ENCODE peak calls at places on chromosomes 6 and 20, in six cellular contexts. X, S, O, A, G and D are unnamed samples.

GRCh38 chr6:53361549-53362031 is 12.8 kb upstream of the ELOVL5 start:
- DNase-seq in X (peak), S (peak), O (no peak), A (no peak), G (no peak), D (no peak)

GRCh38 chr6:63486196-63486595 is 86.1 kb upstream of the LOC128125822 start:
- DNase-seq in X (no peak), S (no peak), O (no peak), A (no peak), G (no peak), D (no peak)

GRCh38 chr6:108142240-108142639 is 23.6 kb upstream of the NR2E1 start:
- DNase-seq in X (no peak), S (no peak), O (no peak), A (no peak), G (no peak), D (peak)

GRCh38 chr6:168815229-168815628 is 374.2 kb downstream of the SMOC2 start:
- DNase-seq in X (no peak), S (no peak), O (no peak), A (no peak), G (no peak), D (no peak)

GRCh38 chr6:95576621-95577316 is 566 bp upstream of the MANEA start:
- DNase-seq in X (no peak), S (peak), O (no peak), A (no peak), G (no peak), D (peak)

GRCh38 chr6:79257381-79258205 is 23.1 kb upstream of the HMGN3 start:
- DNase-seq in X (no peak), S (peak), O (no peak), A (no peak), G (no peak), D (no peak)

GRCh38 chr6:151652338-151652737 is 155.1 kb upstream of the ESR1 start:
- DNase-seq in X (no peak), S (no peak), O (no peak), A (no peak), G (peak), D (no peak)

GRCh38 chr20:34965051-34965450 is 9.4 kb downstream of the MYH7B start:
- DNase-seq in X (no peak), S (no peak), O (no peak), A (no peak), G (no peak), D (no peak)

GRCh38 chr20:16548073-16548672 is 25.1 kb downstream of the KIF16B start:
- DNase-seq in X (no peak), S (peak), O (no peak), A (no peak), G (no peak), D (no peak)

GRCh38 chr20:18213002-18213401 is 75.3 kb upstream of the ZNF133 start:
- DNase-seq in X (no peak), S (no peak), O (no peak), A (peak), G (no peak), D (no peak)

GRCh38 chr6:166056637-166057036 is 111.0 kb downstream of the TBXT start:
- DNase-seq in X (no peak), S (no peak), O (no peak), A (no peak), G (no peak), D (no peak)

GRCh38 chr6:168968228-168968627 is 285.4 kb downstream of the THBS2 start:
- DNase-seq in X (no peak), S (peak), O (no peak), A (no peak), G (peak), D (peak)

GRCh38 chr6:133743621-133744020 is 145.3 kb upstream of the TCF21 start:
- DNase-seq in X (no peak), S (no peak), O (no peak), A (no peak), G (no peak), D (no peak)

GRCh38 chr6:133740784-133741183 is 148.1 kb upstream of the TCF21 start:
- DNase-seq in X (no peak), S (no peak), O (no peak), A (no peak), G (no peak), D (no peak)

GRCh38 chr6:133740218-133740617 is 148.7 kb upstream of the TCF21 start:
- DNase-seq in X (no peak), S (peak), O (no peak), A (no peak), G (no peak), D (no peak)

GRCh38 chr6:133746417-133746770 is 142.5 kb upstream of the TCF21 start:
- DNase-seq in X (no peak), S (no peak), O (no peak), A (no peak), G (no peak), D (no peak)

DNA sequence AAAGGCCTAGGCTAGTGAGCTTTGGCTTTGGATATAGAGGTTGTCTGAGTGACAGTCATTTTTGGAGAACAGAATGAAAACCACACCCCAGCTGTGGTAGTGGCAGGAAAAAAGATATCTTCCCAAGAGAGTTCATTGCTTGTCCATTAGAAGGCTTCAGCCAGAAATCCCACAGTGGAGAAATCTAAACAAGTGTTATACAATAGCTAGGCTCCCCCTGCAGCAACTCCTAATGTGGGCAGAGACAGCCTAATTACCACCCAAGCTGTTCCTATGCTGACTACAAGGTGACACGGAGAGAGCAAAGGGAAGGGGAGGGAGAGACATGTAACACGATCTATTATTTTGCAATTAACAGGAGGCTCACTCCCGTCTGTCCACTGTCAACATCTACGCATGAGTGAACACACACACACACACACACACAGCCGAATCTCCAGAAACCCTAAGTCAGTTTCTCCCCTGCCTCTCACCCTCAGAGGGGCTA is 147.5 kb upstream of the TCF21 start:
- DNase-seq in X (no peak), S (peak), O (no peak), A (no peak), G (no peak), D (no peak)
- TF ChIP-seq GABPA in X (no peak), S (no peak), O (no peak), A (no peak), G (no peak), D (no peak)

GRCh38 chr20:4883546-4883945 is 117.8 kb downstream of the SLC23A2 start:
- DNase-seq in X (no peak), S (no peak), O (no peak), A (no peak), G (no peak), D (no peak)

GRCh38 chr20:4876731-4877130 is 124.6 kb downstream of the SLC23A2 start:
- DNase-seq in X (no peak), S (no peak), O (no peak), A (no peak), G (no peak), D (no peak)

GRCh38 chr20:4876301-4876700 is 125.0 kb downstream of the SLC23A2 start:
- DNase-seq in X (no peak), S (no peak), O (no peak), A (no peak), G (no peak), D (no peak)

GRCh38 chr20:4883051-4883450 is 118.3 kb downstream of the SLC23A2 start:
- DNase-seq in X (no peak), S (no peak), O (no peak), A (no peak), G (no peak), D (no peak)

DNA sequence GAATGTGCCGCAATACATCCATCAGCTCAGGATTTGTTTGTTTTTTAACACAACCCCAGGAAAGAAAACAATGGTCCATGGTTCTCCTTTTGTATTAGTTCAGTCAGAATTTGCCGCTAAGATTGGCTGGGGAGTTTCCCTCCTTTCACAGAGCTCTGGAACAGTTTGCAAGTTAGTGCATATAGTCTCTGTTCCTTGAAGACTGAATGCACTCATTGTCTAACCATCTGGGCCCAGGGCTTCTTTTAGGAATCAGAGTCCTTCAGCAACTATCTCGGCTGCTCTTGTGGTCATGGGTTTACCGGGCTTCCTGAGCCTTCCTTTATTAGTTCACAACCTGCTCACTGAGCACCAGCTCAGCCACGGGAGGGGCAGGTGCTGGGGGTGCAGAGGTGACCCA is 121.3 kb downstream of the SLC23A2 start:
- DNase-seq in X (no peak), S (no peak), O (no peak), A (no peak), G (no peak), D (no peak)
- TF ChIP-seq GABPA in X (no peak), S (no peak), O (no peak), A (no peak), G (no peak), D (no peak)

GRCh38 chr6:11875325-11876109 is 96.9 kb upstream of the ADTRP start:
- DNase-seq in X (no peak), S (no peak), O (no peak), A (no peak), G (no peak), D (no peak)

GRCh38 chr6:11878735-11879134 is 100.1 kb upstream of the ADTRP start:
- DNase-seq in X (no peak), S (no peak), O (no peak), A (no peak), G (no peak), D (no peak)

DNA sequence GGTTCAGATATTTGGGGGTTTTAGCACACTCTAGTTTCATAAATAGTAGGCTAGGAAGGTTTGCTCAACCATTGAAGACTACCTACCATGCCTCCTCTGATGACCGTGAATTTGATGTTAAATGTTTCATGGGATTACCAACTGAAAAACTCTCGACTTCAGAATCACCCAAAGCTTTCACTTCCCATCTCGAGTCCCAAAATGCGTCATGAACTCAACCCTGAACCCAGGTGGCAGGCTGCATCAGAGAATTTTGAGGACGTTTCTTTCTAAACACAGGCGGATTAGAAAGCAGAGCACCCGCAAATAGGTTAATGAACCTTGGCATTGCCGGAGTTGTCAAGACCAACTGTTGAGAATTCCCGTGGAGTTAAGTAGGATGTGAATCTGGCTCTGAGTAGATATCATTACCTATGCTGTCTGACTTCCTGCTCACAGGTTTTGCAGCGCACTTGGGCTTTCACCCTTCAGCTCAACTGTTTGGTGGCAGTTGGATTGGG is 98.4 kb upstream of the ADTRP start:
- DNase-seq in X (peak), S (no peak), O (no peak), A (no peak), G (no peak), D (no peak)
- TF ChIP-seq GABPA in X (peak), S (no peak), O (no peak), A (no peak), G (no peak), D (no peak)

DNA sequence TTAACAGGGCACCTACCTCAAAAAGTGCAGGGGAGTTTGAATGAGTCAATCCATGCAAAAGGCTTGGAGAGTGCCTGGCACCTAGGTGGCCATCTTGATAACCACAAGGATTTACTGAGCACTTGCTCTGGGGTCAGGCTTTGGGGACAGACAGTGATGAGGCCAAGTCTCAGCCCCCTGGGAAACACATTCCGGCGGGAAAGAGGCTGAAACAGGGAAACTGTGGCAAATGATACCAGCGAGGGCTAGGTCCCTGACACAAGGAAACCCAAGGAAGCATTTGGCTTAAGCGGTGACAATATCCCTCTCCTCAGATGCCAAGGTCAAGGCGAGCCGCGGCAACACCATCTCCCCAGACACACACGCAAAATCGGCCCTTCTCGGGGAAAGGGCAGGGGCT is 527 bp upstream of the DOK5 start:
- DNase-seq in X (no peak), S (no peak), O (no peak), A (peak), G (no peak), D (no peak)
- TF ChIP-seq GABPA in X (no peak), S (no peak), O (no peak), A (no peak), G (no peak), D (no peak)

GRCh38 chr6:98239057-98239456 is 595.3 kb upstream of the POU3F2 start:
- DNase-seq in X (no peak), S (no peak), O (no peak), A (no peak), G (no peak), D (no peak)
- TF ChIP-seq GABPA in X (no peak), S (no peak), O (no peak), A (no peak), G (no peak), D (no peak)

GRCh38 chr6:26033132-26033941 is 53.9 kb upstream of the HFE start:
- DNase-seq in X (peak), S (peak), O (peak), A (peak), G (peak), D (peak)
- TF ChIP-seq GABPA in X (no peak), S (no peak), O (no peak), A (no peak), G (no peak), D (no peak)